ENCODE peak calls at places on chromosome 14, in four cellular contexts. G, A, H and J are unnamed samples.

GRCh38 chr14:32345311-32345771 is 16.2 kb downstream of the AKAP6 start:
- DNase-seq in H (no peak), G (no peak), A (no peak), J (no peak)

GRCh38 chr14:55094630-55095157 is 34.4 kb upstream of the LGALS3 start:
- DNase-seq in A (no peak), G (no peak), H (no peak), J (peak; percentile 23)

GRCh38 chr14:59262717-59263469 is 74.4 kb downstream of the DAAM1 start:
- DNase-seq in G (no peak), H (no peak), A (no peak), J (no peak)

GRCh38 chr14:80629606-80630005 is 311.9 kb downstream of the CEP128 start:
- DNase-seq in A (no peak), G (no peak), H (no peak), J (no peak)

GRCh38 chr14:32472081-32472480 is 143.0 kb downstream of the AKAP6 start:
- DNase-seq in A (no peak), G (no peak), H (no peak), J (no peak)

GRCh38 chr14:71931492-71932228 is 569 bp upstream of the RGS6 start:
- DNase-seq in H (no peak), G (no peak), A (peak; percentile 68), J (no peak)

GRCh38 chr14:59123526-59123925 is 64.9 kb upstream of the DAAM1 start:
- DNase-seq in G (no peak), A (no peak), H (no peak), J (no peak)

GRCh38 chr14:64767215-64767964 is 63.2 kb downstream of the PLEKHG3 start:
- DNase-seq in G (no peak), H (no peak), A (no peak), J (no peak)

DNA sequence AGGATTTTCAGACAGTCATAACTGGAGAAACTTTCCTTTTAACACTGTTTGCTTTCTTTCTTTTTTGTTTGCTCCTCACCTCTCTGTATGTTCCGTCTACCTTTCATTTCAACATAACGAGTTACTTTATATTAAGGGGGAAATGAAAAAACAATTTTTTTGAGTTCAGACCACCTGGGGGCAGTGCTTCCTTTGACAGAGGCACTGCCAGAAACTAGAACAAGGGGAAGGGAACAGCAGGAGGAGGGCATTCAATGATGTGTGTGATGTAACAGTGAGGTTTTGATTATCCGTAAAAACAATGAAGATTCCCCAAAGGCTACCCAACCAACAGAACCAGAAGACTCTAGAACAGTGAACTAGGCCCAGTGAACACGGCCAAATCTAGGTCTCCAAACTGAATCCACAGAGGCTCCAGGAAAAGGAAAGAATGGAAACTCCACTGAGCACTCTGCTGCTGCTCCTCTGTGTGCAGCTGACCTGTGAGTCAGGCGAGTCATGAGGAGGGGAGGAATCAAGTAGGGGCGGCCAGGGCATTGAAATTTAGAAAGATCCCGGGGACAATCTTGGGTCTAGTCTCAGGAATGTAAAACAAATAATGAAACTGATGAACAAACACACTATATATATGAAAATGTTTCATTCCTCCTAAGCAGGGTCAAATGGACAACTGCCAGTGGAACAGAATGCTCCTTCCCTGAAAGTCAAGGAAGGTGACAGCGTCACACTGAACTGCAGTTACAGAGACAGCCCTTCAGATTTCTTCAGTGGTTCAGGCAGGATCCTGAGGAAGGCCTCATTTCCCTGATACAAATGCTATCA is 323.5 kb downstream of the DAD1 start:
- DNase-seq in A (peak; percentile 40), H (no peak), G (no peak), J (no peak)
- TF ChIP-seq CTCF in A (peak; percentile 46), H (no peak), G (no peak), J (peak; percentile 51)

DNA sequence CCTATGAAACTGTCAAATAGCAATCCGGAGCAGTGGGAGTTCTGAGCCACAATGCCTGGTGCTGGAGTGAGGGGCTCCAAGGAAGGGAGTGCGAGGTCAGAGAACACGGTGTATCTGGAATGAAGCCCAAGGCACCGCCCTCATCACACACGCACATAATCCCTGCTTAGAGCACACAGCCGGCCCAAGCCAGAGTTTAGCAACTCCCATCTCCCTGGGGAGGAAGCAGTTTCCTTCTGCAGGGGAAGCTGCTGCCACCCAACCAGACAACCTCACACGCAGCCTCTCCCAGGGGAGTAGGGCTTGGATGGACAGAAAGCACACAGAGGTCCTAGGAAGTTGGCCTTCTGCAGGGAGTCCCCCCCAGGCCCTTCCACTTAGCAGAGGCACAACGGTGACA is 31.3 kb downstream of the ACTN1 start:
- DNase-seq in G (no peak), A (peak; percentile 61), H (no peak), J (no peak)
- H3K27ac ChIP-seq in G (peak overlapping the region; percentile 1), A (no peak overlapping the region), H (peak overlapping the region; percentile 7), J (peak overlapping the region; percentile 21)

GRCh38 chr14:25233613-25234012 is 183.7 kb upstream of the STXBP6 start:
- DNase-seq in A (no peak), H (no peak), G (no peak), J (no peak)
- TF ChIP-seq CTCF in A (no peak), H (no peak), G (no peak), J (no peak)

GRCh38 chr14:61533513-61534255 is 161.6 kb upstream of the HIF1A start:
- DNase-seq in A (no peak), G (no peak), H (no peak), J (no peak)
- H3K27ac ChIP-seq in A (no peak overlapping the region), G (peak overlapping the region; percentile 15), H (no peak overlapping the region), J (no peak overlapping the region)

GRCh38 chr14:95829321-95829720 is 47.3 kb upstream of the TUNAR start:
- DNase-seq in H (no peak), G (no peak), A (no peak), J (no peak)
- TF ChIP-seq CTCF in H (no peak), G (no peak), A (no peak), J (no peak)

GRCh38 chr14:92887157-92887556 is 35.8 kb upstream of the CHGA start:
- DNase-seq in H (no peak), A (no peak), G (no peak), J (no peak)
- H3K27ac ChIP-seq in H (no peak overlapping the region), A (no peak overlapping the region), G (no peak overlapping the region), J (no peak overlapping the region)